ENCODE peak calls at places on chromosomes 6 and 20, in four cellular contexts. F is HepG2, C is A549, V is K562. T is an unnamed sample.

GRCh38 chr6:134938896-134939295 is 11.0 kb downstream of the ALDH8A1 start:
- DNase-seq in F (no peak), V (no peak), C (no peak), T (no peak)

GRCh38 chr20:15642676-15643075 is 930.6 kb downstream of the KIF16B start:
- DNase-seq in F (no peak), C (no peak), V (no peak), T (no peak)

GRCh38 chr6:68880050-68880449 is 245.0 kb downstream of the ADGRB3 start:
- DNase-seq in C (no peak), V (no peak), F (no peak), T (no peak)

GRCh38 chr20:35312348-35312747 is 20.1 kb upstream of the FAM83C start:
- DNase-seq in V (no peak), F (peak; percentile 54), C (peak; percentile 82), T (no peak)

GRCh38 chr6:158803733-158804143 is 15.4 kb downstream of the EZR start:
- DNase-seq in V (no peak), C (no peak), F (no peak), T (no peak)

GRCh38 chr20:56755201-56755600 is 126.1 kb downstream of the TFAP2C start:
- DNase-seq in F (no peak), C (no peak), V (no peak), T (no peak)

GRCh38 chr6:10555625-10556309 is 34.6 kb downstream of the GCNT2 start:
- DNase-seq in F (no peak), V (no peak), C (no peak), T (peak; percentile 67)

GRCh38 chr6:141587482-141588266 is 545.1 kb upstream of the GJE1 start:
- DNase-seq in C (no peak), V (no peak), F (no peak), T (no peak)

GRCh38 chr20:25059866-25060465 is 2.0 kb upstream of the ACSS1 start:
- DNase-seq in F (no peak), C (no peak), V (no peak), T (peak; percentile 7)

GRCh38 chr6:42349753-42350573 is 101.8 kb downstream of the TRERF1 start:
- DNase-seq in C (no peak), V (no peak), F (no peak), T (no peak)

GRCh38 chr6:100426689-100427338 is 37.9 kb downstream of the SIM1 start:
- DNase-seq in F (no peak), V (no peak), C (no peak), T (no peak)

GRCh38 chr6:69027861-69028260 is 392.8 kb downstream of the ADGRB3 start:
- DNase-seq in C (no peak), V (no peak), F (no peak), T (no peak)

GRCh38 chr6:137811121-137811911 is 55.7 kb upstream of the TNFAIP3 start:
- DNase-seq in C (peak; percentile 76), V (peak; percentile 62), F (peak; percentile 90), T (no peak)

GRCh38 chr6:140857734-140858380 is 1274.9 kb upstream of the GJE1 start:
- DNase-seq in F (no peak), V (no peak), C (peak; percentile 36), T (no peak)

GRCh38 chr6:4291453-4292403 is 156.4 kb upstream of the ECI2 start:
- DNase-seq in F (peak; percentile 20), V (peak; percentile 24), C (no peak), T (no peak)

GRCh38 chr6:83403191-83403590 is 27.7 kb downstream of the ME1 start:
- DNase-seq in C (no peak), F (no peak), V (no peak), T (no peak)

GRCh38 chr6:83609248-83609647 is 96.9 kb downstream of the PRSS35 start:
- DNase-seq in F (no peak), C (no peak), V (no peak), T (no peak)

GRCh38 chr6:32475392-32476206 is 35.9 kb downstream of the HLA-DRA start:
- DNase-seq in C (no peak), V (no peak), F (no peak), T (no peak)

GRCh38 chr6:122184260-122184934 is 215.1 kb upstream of the HSF2 start:
- DNase-seq in F (peak; percentile 16), C (peak; percentile 26), V (no peak), T (no peak)

GRCh38 chr6:139239137-139239536 is 52.7 kb downstream of the TXLNB start:
- DNase-seq in V (no peak), C (no peak), F (no peak), T (no peak)

GRCh38 chr6:110509617-110510231 is 33.3 kb upstream of the SLC22A16 start:
- DNase-seq in C (peak; percentile 66), F (peak; percentile 46), V (no peak), T (no peak)

GRCh38 chr6:9482030-9482731 is 932.7 kb downstream of the TFAP2A start:
- DNase-seq in V (no peak), C (peak; percentile 61), F (no peak), T (no peak)

GRCh38 chr20:57947421-57948176 is 237.8 kb upstream of the PMEPA1 start:
- DNase-seq in V (no peak), C (no peak), F (no peak), T (no peak)

GRCh38 chr20:51801220-51801991 is 915 bp downstream of the SALL4 start:
- DNase-seq in F (no peak), V (no peak), C (peak; percentile 42), T (peak; percentile 59)

GRCh38 chr6:139977887-139978332 is 603.5 kb upstream of the CITED2 start:
- DNase-seq in F (peak; percentile 18), C (peak; percentile 62), V (no peak), T (no peak)

GRCh38 chr6:158057213-158057987 is 75.7 kb downstream of the SYNJ2 start:
- DNase-seq in C (peak; percentile 75), V (no peak), F (no peak), T (no peak)

GRCh38 chr6:84424956-84425355 is 197.5 kb upstream of the CEP162 start:
- DNase-seq in C (no peak), F (no peak), V (no peak), T (no peak)

GRCh38 chr6:117191009-117191408 is 74.3 kb upstream of the VGLL2 start:
- DNase-seq in V (no peak), F (no peak), C (no peak), T (no peak)

GRCh38 chr6:117191448-117191847 is 73.9 kb upstream of the VGLL2 start:
- DNase-seq in V (no peak), F (no peak), C (no peak), T (no peak)

DNA sequence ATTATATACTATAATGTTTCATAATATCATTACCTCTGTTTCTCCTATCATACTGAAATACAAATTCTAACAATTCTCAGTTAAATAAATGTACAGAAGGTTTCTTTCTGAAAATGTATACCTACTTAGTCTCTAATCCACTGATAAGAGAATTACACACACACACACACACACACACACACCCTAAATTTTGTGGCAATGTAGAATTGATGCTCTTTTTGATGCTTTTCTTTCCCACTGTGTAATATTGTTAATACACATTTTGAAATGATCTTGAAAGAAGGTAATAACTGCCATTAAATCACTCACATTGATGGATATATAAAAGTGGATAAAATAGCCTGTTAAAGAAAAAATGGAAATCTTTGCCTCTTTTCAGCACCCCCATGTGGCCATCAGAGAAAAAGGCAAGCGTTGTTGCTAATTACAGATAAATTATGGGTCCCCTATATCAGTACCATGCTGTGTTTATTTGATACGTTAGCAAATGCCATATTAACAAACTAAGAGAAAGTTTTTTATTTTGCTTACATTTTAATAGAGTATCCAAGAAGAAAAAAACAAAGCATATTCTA is 76.6 kb upstream of the VGLL2 start:
- DNase-seq in F (no peak), V (no peak), C (no peak), T (no peak)
- TF ChIP-seq MAX in F (no peak), V (no peak), C (no peak), T (no peak)

GRCh38 chr20:44295995-44296394 is 15.0 kb downstream of the FITM2 start:
- DNase-seq in F (no peak), V (no peak), C (no peak), T (peak; percentile 31)
- TF ChIP-seq JUN in F (no peak), V (no peak), C (no peak), T (no peak)

GRCh38 chr6:47650553-47651432 is 47.6 kb upstream of the ADGRF4 start:
- DNase-seq in C (no peak), F (no peak), V (no peak), T (no peak)
- TF ChIP-seq MAX in C (no peak), F (no peak), V (no peak), T (no peak)

GRCh38 chr6:151239603-151240035 is at the start of gene AKAP12:
- DNase-seq in F (no peak), C (peak; percentile 28), V (no peak), T (peak; percentile 47)

GRCh38 chr6:151242420-151242841 is 2.7 kb downstream of the AKAP12 start:
- DNase-seq in C (no peak), V (no peak), F (no peak), T (no peak)

GRCh38 chr6:151240861-151241642 is 1.3 kb downstream of the AKAP12 start:
- DNase-seq in V (no peak), F (no peak), C (peak; percentile 54), T (peak; percentile 50)

GRCh38 chr6:151241853-151242252 is 2.1 kb downstream of the AKAP12 start:
- DNase-seq in C (no peak), F (no peak), V (no peak), T (no peak)

DNA sequence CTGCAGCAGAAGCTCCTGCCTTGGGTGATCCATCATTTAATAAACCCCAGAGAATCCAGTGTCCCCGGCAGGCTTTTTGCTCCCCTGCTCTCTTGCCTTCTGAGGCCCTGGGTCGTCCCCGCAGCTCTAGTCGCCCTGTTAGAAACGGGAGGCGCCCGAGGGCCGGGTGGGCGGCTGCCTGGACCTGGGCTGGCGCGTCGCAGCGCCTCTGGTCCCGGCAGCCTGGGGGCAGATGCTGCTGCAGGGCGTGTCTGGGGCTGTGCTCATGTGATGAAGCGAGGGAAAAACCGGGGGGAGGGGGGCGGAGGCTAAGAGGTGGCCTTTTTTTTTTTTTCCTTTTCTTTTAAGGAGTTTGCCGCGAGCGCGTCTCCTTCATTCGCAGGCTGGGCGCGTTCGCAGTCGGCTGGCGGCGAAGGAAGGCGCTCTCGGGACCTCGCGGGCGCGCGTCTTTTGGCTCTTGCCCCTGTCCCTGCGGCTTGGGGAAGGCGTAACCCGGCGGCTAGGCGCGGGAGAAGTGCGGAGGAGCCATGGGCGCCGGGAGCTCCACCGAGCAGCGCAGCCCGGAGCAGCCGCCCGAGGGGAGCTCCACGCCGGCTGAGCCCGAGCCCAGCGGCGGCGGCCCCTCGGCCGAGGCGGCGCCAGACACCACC is 394 bp downstream of the AKAP12 start:
- DNase-seq in C (peak; percentile 73), F (no peak), V (peak; percentile 79), T (peak; percentile 89)
- TF ChIP-seq JUN in C (no peak), F (no peak), V (no peak), T (no peak)

GRCh38 chr6:115078555-115078954 is 735.7 kb upstream of the HS3ST5 start:
- DNase-seq in F (no peak), V (no peak), C (no peak), T (no peak)
- TF ChIP-seq MAX in F (no peak), V (no peak), C (no peak), T (no peak)

GRCh38 chr20:62602550-62602949 is 39.8 kb upstream of the SLCO4A1 start:
- DNase-seq in V (peak; percentile 67), F (no peak), C (no peak), T (no peak)
- TF ChIP-seq JUN in V (no peak), F (no peak), C (no peak), T (no peak)

GRCh38 chr6:88870728-88871330 is 92.6 kb downstream of the RNGTT start:
- DNase-seq in V (peak; percentile 36), F (peak; percentile 50), C (peak; percentile 49), T (no peak)
- TF ChIP-seq MAX in V (no peak), F (no peak), C (no peak), T (no peak)